ENCODE peak calls at places on chromosomes 16 and 17, in five cellular contexts. C, L, Z, J and B are unnamed samples.
A peak's percentile ranks its signal among the peaks of the same experiment; 100 is the strongest.

GRCh38 chr16:72936408-72936807 is 111.5 kb downstream of the ZFHX3 start:
- DNase-seq in C (no peak), Z (no peak), L (no peak), J (no peak), B (no peak)

GRCh38 chr17:73503560-73503959 is 140.7 kb downstream of the SDK2 start:
- DNase-seq in J (no peak), C (no peak), L (no peak), Z (no peak), B (no peak)

GRCh38 chr17:36524428-36524876 is 10.2 kb downstream of the MYO19 start:
- DNase-seq in Z (no peak), J (no peak), C (no peak), L (no peak), B (no peak)

GRCh38 chr16:50371936-50372595 is 3.3 kb upstream of the BRD7 start:
- DNase-seq in Z (no peak), L (peak; percentile 45), C (no peak), J (no peak), B (no peak)

GRCh38 chr17:69525920-69526841 is 111.7 kb downstream of the MAP2K6 start:
- DNase-seq in L (peak; percentile 80), C (peak; percentile 45), J (no peak), Z (peak; percentile 38), B (no peak)

GRCh38 chr16:46887524-46887854 is 3.3 kb downstream of the GPT2 start:
- DNase-seq in C (no peak), J (no peak), L (no peak), Z (no peak), B (no peak)

GRCh38 chr17:31654936-31655335 is 204.1 kb downstream of the COPRS start:
- DNase-seq in J (no peak), C (no peak), L (no peak), Z (peak; percentile 58), B (no peak)

GRCh38 chr17:80101946-80102706 is 745 bp downstream of the GAA start:
- DNase-seq in C (peak; percentile 38), L (peak; percentile 19), Z (peak; percentile 29), J (no peak), B (no peak)

GRCh38 chr17:75207760-75208159 is 2.3 kb downstream of the NUP85 start:
- DNase-seq in J (no peak), Z (no peak), L (no peak), C (no peak), B (no peak)

GRCh38 chr17:75205793-75206163 is 299 bp downstream of the NUP85 start:
- DNase-seq in L (no peak), Z (no peak), J (no peak), C (no peak), B (no peak)

GRCh38 chr17:75208161-75208560 is 2.7 kb downstream of the NUP85 start:
- DNase-seq in Z (no peak), J (no peak), L (no peak), C (no peak), B (no peak)

GRCh38 chr17:75205037-75205792 is at the start of gene NUP85:
- DNase-seq in J (peak; percentile 83), L (peak; percentile 93), Z (peak; percentile 91), C (peak; percentile 100), B (peak; percentile 99)

DNA sequence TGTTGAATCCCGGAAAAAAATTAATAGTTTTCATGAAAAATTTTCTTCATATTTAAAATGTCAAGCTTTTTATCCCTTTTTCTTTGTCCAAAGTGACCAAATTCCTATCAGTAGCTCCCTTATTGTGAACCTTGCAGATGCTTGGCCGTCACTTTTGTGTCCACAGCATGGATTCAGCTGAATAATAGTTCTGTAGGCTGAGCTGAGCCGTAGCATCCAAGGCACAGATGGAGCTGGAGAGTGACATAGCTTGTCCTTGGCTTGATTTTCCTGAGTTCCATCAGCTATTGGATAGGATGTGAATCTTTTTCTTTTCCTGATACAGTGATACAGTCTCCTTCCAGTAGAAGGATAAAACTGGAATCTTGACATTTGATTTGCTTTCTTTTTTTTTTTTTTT is 3.6 kb downstream of the NUP85 start:
- DNase-seq in Z (no peak), L (no peak), J (no peak), C (no peak), B (no peak)
- TF ChIP-seq CTCF in Z (no peak), L (no peak), J (no peak), C (no peak), B (no peak)

GRCh38 chr16:6345090-6345489 is 987.6 kb upstream of the RBFOX1 start:
- DNase-seq in Z (no peak), C (no peak), J (no peak), L (no peak), B (no peak)
- TF ChIP-seq CTCF in Z (no peak), C (no peak), J (no peak), L (no peak), B (peak; percentile 15)

DNA sequence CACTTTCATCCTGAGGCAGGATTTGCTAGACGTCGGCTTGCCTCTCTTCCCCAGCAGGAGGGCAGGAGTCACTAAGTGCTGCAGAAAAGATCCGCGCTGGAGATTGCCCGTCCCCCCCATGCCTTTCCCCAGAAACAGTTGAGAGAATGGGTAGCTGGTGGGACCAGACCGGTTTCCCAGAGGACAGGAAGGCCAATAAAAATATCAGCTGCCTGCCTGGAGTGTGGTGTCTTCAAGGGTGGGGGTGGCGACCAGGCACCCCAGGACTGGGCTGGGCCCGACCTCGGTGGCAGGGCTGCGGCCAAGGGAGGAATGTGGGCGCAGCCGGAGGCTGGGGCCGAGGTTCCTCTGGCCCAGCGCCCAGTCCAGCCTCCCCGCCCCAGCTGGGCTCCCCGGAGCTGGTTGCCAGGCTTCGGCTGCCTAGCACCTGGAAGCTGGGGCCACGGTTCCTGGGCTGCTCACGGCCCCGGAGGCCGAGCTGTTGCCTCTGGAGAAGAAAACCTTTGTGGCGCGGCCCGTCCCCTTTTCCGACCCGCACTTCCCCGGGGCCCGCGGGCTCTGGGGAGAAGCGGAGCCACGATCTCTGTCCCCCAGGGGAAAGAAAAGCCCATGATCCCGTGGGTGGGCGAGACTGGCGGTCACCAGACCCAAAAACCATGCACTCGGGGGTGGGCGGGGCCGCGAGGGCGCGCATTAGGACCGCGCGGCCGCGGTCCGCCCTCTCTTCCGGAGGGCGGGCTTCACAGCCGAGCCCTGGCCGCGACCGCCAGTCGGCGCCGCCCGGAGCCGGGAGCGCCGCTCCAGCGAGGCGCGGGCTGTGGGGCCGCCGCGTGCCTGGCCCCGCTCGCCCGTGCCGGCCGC is at the start of gene TRAF4:
- DNase-seq in C (peak; percentile 96), J (peak; percentile 52), L (peak; percentile 84), Z (peak; percentile 69), B (peak; percentile 73)
- TF ChIP-seq CTCF in C (peak; percentile 41), J (no peak), L (peak; percentile 27), Z (no peak), B (peak; percentile 12)

GRCh38 chr17:78925234-78925633 is at the start of gene TIMP2:
- DNase-seq in L (peak; percentile 87), C (peak; percentile 87), Z (peak; percentile 81), J (peak; percentile 67), B (peak; percentile 89)
- TF ChIP-seq CTCF in L (peak; percentile 9), C (no peak), Z (no peak), J (no peak), B (peak; percentile 7)

DNA sequence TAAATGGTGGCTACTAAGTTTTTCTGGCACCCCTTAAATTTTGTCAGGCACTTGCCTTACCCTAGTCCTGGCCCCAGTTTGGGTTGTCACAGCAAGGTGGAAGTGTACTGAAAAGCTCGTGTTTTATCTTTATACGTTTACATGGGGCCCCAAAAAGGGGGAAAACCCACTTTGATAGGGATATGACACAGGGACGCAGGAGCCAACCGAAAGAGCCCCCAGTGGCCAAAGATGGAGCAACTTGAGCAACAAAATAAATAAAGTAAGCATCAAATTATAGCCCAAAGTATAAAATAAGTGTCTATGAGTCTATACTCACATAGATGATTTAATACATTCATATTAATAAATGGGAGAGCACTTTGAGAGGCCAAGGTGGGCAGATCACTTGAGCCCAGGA is 5.0 kb upstream of the CETP start:
- DNase-seq in L (no peak), C (no peak), Z (no peak), J (no peak), B (no peak)
- TF ChIP-seq CTCF in L (peak; percentile 28), C (no peak), Z (no peak), J (no peak), B (no peak)

DNA sequence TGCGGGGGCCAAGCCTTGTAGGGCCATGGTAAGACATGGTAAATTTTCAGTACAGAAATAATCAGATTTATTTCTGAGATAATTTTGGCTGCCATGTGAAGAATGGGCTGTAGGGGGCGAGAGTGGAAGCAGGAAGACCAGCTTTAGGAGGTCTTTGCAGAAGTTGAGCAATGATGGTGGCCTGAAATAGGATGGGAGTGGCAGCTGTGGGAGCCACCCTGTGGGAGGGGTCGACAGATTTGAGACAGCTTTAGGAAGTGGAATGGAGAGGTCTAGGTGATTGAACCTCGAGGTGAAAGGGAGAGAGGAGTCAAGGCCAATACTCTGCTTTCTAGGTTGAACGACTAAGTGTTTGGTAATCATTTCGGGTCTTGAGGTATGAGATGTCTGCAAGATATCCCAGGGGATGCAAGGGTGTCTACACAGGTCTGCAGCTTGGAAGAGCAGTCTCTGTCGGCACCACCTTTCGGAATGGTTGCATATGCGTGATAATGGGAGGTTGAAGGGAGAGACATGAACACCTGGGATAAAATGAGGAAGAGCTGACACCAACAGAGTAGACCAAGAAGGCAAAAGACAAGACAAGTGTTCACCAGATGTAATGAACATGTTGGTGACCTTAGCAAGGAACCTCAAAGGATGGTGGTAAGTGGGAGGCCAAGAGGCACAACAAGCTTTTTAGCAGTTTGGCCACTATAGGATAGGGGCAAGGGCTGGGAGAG is 4.2 kb upstream of the ATXN7L3 start:
- DNase-seq in C (peak; percentile 64), L (peak; percentile 71), Z (no peak), J (no peak), B (peak; percentile 54)
- TF ChIP-seq CTCF in C (peak; percentile 61), L (peak; percentile 77), Z (no peak), J (no peak), B (peak; percentile 81)

GRCh38 chr17:56866496-56866895 is 32.5 kb downstream of the DGKE start:
- DNase-seq in J (no peak), Z (no peak), C (no peak), L (no peak), B (no peak)
- TF ChIP-seq CTCF in J (no peak), Z (no peak), C (peak; percentile 19), L (peak; percentile 13), B (peak; percentile 52)

GRCh38 chr17:7549401-7550055 is 670 bp downstream of the TNFSF12 start:
- DNase-seq in L (no peak), C (no peak), J (no peak), Z (no peak), B (no peak)
- TF ChIP-seq CTCF in L (no peak), C (no peak), J (no peak), Z (no peak), B (no peak)